ENCODE peak calls at places on chromosomes 5 and 9, in eight cellular contexts. X is fibroblast of mammary gland, L is NCI-H510A treated with DMSO at 0.1 percent for 48 hours, A is HEK293T, F is osteoblast, V is astrocyte of the spinal cord, G is coronary artery, P is left ventricle myocardium superior. Z is an unnamed sample.
A peak's percentile ranks its signal among the peaks of the same experiment; 100 is the strongest.

GRCh38 chr9:98121096-98121495 is 2.1 kb upstream of the TRIM14 start:
- DNase-seq in A (no peak), P (no peak), F (peak; percentile 47), V (no peak), L (no peak), X (peak; percentile 22), G (no peak), Z (no peak)

GRCh38 chr9:92920437-92920836 is 26.9 kb upstream of the FGD3 start:
- DNase-seq in X (no peak), P (no peak), F (no peak), A (no peak), L (no peak), V (no peak), G (no peak), Z (no peak)

GRCh38 chr5:159640921-159641320 is 275.4 kb upstream of the ADRA1B start:
- DNase-seq in L (no peak), G (no peak), X (no peak), A (no peak), V (no peak), P (no peak), F (no peak), Z (no peak)

GRCh38 chr5:170630711-170631141 is 126.9 kb downstream of the KCNIP1 start:
- DNase-seq in F (peak; percentile 74), L (no peak), P (no peak), V (no peak), G (no peak), A (no peak), X (peak; percentile 18), Z (no peak)

GRCh38 chr5:9283021-9283420 is 262.9 kb downstream of the SEMA5A start:
- DNase-seq in P (no peak), V (peak; percentile 9), G (no peak), L (no peak), F (no peak), X (peak; percentile 59), A (no peak), Z (no peak)

GRCh38 chr5:5017827-5018559 is 122.1 kb upstream of the ADAMTS16 start:
- DNase-seq in L (no peak), A (no peak), G (no peak), P (no peak), X (peak; percentile 74), F (peak; percentile 81), V (peak; percentile 84), Z (peak; percentile 84)

GRCh38 chr9:3971391-3972082 is 328.3 kb downstream of the GLIS3 start:
- DNase-seq in X (no peak), L (no peak), G (no peak), A (no peak), P (no peak), F (no peak), V (no peak), Z (no peak)

GRCh38 chr9:98034593-98035546 is 21.7 kb upstream of the NANS start:
- DNase-seq in A (peak; percentile 85), G (peak; percentile 83), X (peak; percentile 79), F (peak; percentile 45), L (peak; percentile 58), P (peak; percentile 85), V (peak; percentile 67), Z (peak; percentile 51)

GRCh38 chr5:170755679-170756456 is 27.7 kb upstream of the GABRP start:
- DNase-seq in V (no peak), X (no peak), G (no peak), F (no peak), A (no peak), P (peak; percentile 85), L (peak; percentile 58), Z (no peak)

GRCh38 chr5:1002836-1003235 is 5.8 kb upstream of the NKD2 start:
- DNase-seq in F (no peak), P (no peak), G (no peak), X (no peak), L (no peak), A (no peak), V (no peak), Z (no peak)

GRCh38 chr5:82549263-82549662 is 271.1 kb upstream of the RPS23 start:
- DNase-seq in X (peak; percentile 12), G (no peak), L (no peak), P (no peak), F (no peak), A (no peak), V (peak; percentile 37), Z (no peak)

GRCh38 chr5:16304846-16305245 is 125.3 kb upstream of the MARCHF11 start:
- DNase-seq in F (peak; percentile 19), L (no peak), A (no peak), X (peak; percentile 0), V (no peak), G (no peak), P (no peak), Z (no peak)

GRCh38 chr9:110069326-110070248 is 138.4 kb downstream of the C9orf152 start:
- DNase-seq in X (peak; percentile 98), P (no peak), L (no peak), A (no peak), F (peak; percentile 58), V (peak; percentile 81), G (no peak), Z (no peak)

GRCh38 chr5:15526413-15526812 is 26.4 kb downstream of the FBXL7 start:
- DNase-seq in X (no peak), F (no peak), G (no peak), P (no peak), V (no peak), L (peak; percentile 9), A (no peak), Z (no peak)

GRCh38 chr9:97845763-97846162 is 7.3 kb upstream of the FOXE1 start:
- DNase-seq in L (no peak), P (no peak), G (no peak), A (no peak), X (no peak), V (no peak), F (no peak), Z (no peak)

GRCh38 chr9:73116030-73116429 is 35.6 kb upstream of the ANXA1 start:
- DNase-seq in L (no peak), F (peak; percentile 61), V (peak; percentile 81), G (no peak), X (peak; percentile 80), P (no peak), A (no peak), Z (peak; percentile 58)

GRCh38 chr5:52894451-52894850 is 94.7 kb upstream of the ITGA2 start:
- DNase-seq in A (no peak), V (no peak), P (no peak), X (no peak), F (no peak), G (no peak), L (no peak), Z (no peak)

GRCh38 chr5:10567781-10568321 is 4.0 kb downstream of the ANKRD33B start:
- DNase-seq in F (peak; percentile 87), L (no peak), X (peak; percentile 52), V (no peak), P (no peak), A (no peak), G (no peak), Z (no peak)

GRCh38 chr5:165227515-165227914 is 1722.1 kb downstream of the MAT2B start:
- DNase-seq in L (no peak), G (no peak), F (no peak), A (no peak), V (no peak), P (no peak), X (peak; percentile 15), Z (no peak)

GRCh38 chr9:130212543-130213297 is 40.5 kb downstream of the NCS1 start:
- DNase-seq in P (no peak), G (no peak), X (no peak), A (no peak), F (peak; percentile 56), V (no peak), L (no peak), Z (no peak)

GRCh38 chr9:91689006-91689405 is 261.0 kb downstream of the ROR2 start:
- DNase-seq in G (no peak), P (no peak), L (no peak), F (no peak), X (no peak), V (no peak), A (no peak), Z (no peak)

GRCh38 chr5:143376911-143377838 is 26.3 kb downstream of the NR3C1 start:
- DNase-seq in L (no peak), X (peak; percentile 45), F (peak; percentile 19), P (no peak), A (no peak), G (no peak), V (peak; percentile 50), Z (peak; percentile 35)

GRCh38 chr5:3197237-3197636 is 398.4 kb upstream of the IRX1 start:
- DNase-seq in F (no peak), G (no peak), A (no peak), X (no peak), V (no peak), P (no peak), L (no peak), Z (no peak)